ENCODE peak calls at places on chromosomes 6 and 20, in ten cellular contexts. W, R, B, M, A, V, E, Q, D and G are unnamed samples.
A peak's percentile ranks its signal among the peaks of the same experiment; 100 is the strongest.

GRCh38 chr6:100506651-100507050 is 41.9 kb upstream of the SIM1 start:
- DNase-seq in W (no peak), R (no peak), B (no peak), M (no peak), A (no peak), V (no peak), E (no peak), Q (no peak), D (no peak), G (no peak)

GRCh38 chr20:58991720-58992119 is 10.7 kb downstream of the NELFCD start:
- DNase-seq in W (no peak), R (no peak), B (no peak), M (no peak), A (no peak), V (no peak), E (no peak), Q (no peak), D (no peak), G (no peak)

GRCh38 chr6:33599413-33599911 is 19.4 kb upstream of the BAK1 start:
- DNase-seq in W (peak; percentile 51), R (no peak), B (no peak), M (no peak), A (no peak), V (no peak), E (no peak), Q (no peak), D (no peak), G (no peak)

GRCh38 chr20:59891581-59891980 is 41.9 kb downstream of the SYCP2 start:
- DNase-seq in W (no peak), R (no peak), B (no peak), M (no peak), A (no peak), V (no peak), E (no peak), Q (no peak), D (no peak), G (no peak)

GRCh38 chr20:8522191-8522590 is 390.1 kb downstream of the PLCB1 start:
- DNase-seq in W (no peak), R (no peak), B (no peak), M (no peak), A (no peak), V (no peak), E (no peak), Q (no peak), D (no peak), G (no peak)

GRCh38 chr20:8796088-8796665 is 272.7 kb upstream of the PLCB4 start:
- DNase-seq in W (peak; percentile 49), R (no peak), B (no peak), M (no peak), A (no peak), V (no peak), E (no peak), Q (no peak), D (no peak), G (no peak)

GRCh38 chr20:53940883-53941546 is 129.4 kb downstream of the BCAS1 start:
- DNase-seq in W (peak; percentile 93), R (peak; percentile 86), B (peak; percentile 25), M (no peak), A (no peak), V (no peak), E (no peak), Q (no peak), D (no peak), G (no peak)

GRCh38 chr20:2865630-2866029 is 7.7 kb upstream of the PTPRA start:
- DNase-seq in W (no peak), R (no peak), B (no peak), M (peak; percentile 13), A (no peak), V (peak; percentile 56), E (peak; percentile 63), Q (no peak), D (no peak), G (no peak)

GRCh38 chr6:25745836-25746235 is 8.7 kb upstream of the SLC17A4 start:
- DNase-seq in W (no peak), R (no peak), B (no peak), M (no peak), A (no peak), V (no peak), E (no peak), Q (no peak), D (no peak), G (no peak)

GRCh38 chr20:34952676-34953075 is 2.9 kb downstream of the GSS start:
- DNase-seq in W (peak; percentile 20), R (no peak), B (no peak), M (no peak), A (no peak), V (no peak), E (no peak), Q (no peak), D (no peak), G (no peak)

GRCh38 chr6:106417572-106418147 is 57.1 kb downstream of the CRYBG1 start:
- DNase-seq in W (no peak), R (no peak), B (no peak), M (no peak), A (no peak), V (no peak), E (no peak), Q (no peak), D (no peak), G (no peak)

GRCh38 chr6:43147691-43148477 is 23.2 kb upstream of the SRF start:
- DNase-seq in W (no peak), R (no peak), B (no peak), M (no peak), A (no peak), V (no peak), E (no peak), Q (no peak), D (no peak), G (no peak)

GRCh38 chr6:150640556-150641206 is 41.0 kb downstream of the PLEKHG1 start:
- DNase-seq in W (no peak), R (no peak), B (no peak), M (no peak), A (no peak), V (no peak), E (no peak), Q (no peak), D (no peak), G (no peak)

GRCh38 chr20:6178537-6178936 is 55.7 kb upstream of the FERMT1 start:
- DNase-seq in W (peak; percentile 47), R (no peak), B (no peak), M (no peak), A (no peak), V (no peak), E (no peak), Q (peak; percentile 3), D (no peak), G (peak; percentile 10)

GRCh38 chr20:62936996-62937352 is 973 bp upstream of the GID8 start:
- DNase-seq in W (peak; percentile 89), R (no peak), B (no peak), M (no peak), A (no peak), V (no peak), E (no peak), Q (no peak), D (no peak), G (no peak)

GRCh38 chr6:13986700-13987399 is 62.1 kb downstream of the RNF182 start:
- DNase-seq in W (no peak), R (no peak), B (no peak), M (no peak), A (no peak), V (no peak), E (no peak), Q (no peak), D (no peak), G (no peak)

GRCh38 chr6:31042801-31043200 is 32.5 kb downstream of the MUC22 start:
- DNase-seq in W (peak; percentile 63), R (no peak), B (peak; percentile 37), M (peak; percentile 23), A (no peak), V (peak; percentile 48), E (no peak), Q (peak; percentile 30), D (no peak), G (no peak)

GRCh38 chr6:34189806-34190503 is 44.1 kb upstream of the GRM4 start:
- DNase-seq in W (no peak), R (no peak), B (no peak), M (peak; percentile 51), A (no peak), V (peak; percentile 55), E (peak; percentile 5), Q (no peak), D (no peak), G (no peak)

GRCh38 chr6:142842423-142843261 is 102.3 kb downstream of the HIVEP2 start:
- DNase-seq in W (peak; percentile 67), R (no peak), B (no peak), M (no peak), A (peak; percentile 52), V (peak; percentile 48), E (peak; percentile 51), Q (no peak), D (no peak), G (no peak)

GRCh38 chr20:61587910-61588309 is 335.8 kb downstream of the CDH4 start:
- DNase-seq in W (no peak), R (no peak), B (no peak), M (no peak), A (no peak), V (no peak), E (no peak), Q (no peak), D (no peak), G (no peak)

GRCh38 chr6:52116605-52116948 is 29.2 kb upstream of the PKHD1 start:
- DNase-seq in W (no peak), R (no peak), B (no peak), M (no peak), A (no peak), V (no peak), E (no peak), Q (no peak), D (no peak), G (no peak)

GRCh38 chr20:22369100-22369499 is 215.3 kb downstream of the FOXA2 start:
- DNase-seq in W (no peak), R (no peak), B (no peak), M (no peak), A (no peak), V (no peak), E (no peak), Q (no peak), D (no peak), G (no peak)

GRCh38 chr20:4593149-4593525 is 128.6 kb upstream of the PRND start:
- DNase-seq in W (no peak), R (no peak), B (no peak), M (no peak), A (no peak), V (no peak), E (no peak), Q (no peak), D (no peak), G (no peak)

GRCh38 chr20:15075586-15075985 is 738.2 kb upstream of the FLRT3 start:
- DNase-seq in W (no peak), R (no peak), B (no peak), M (no peak), A (no peak), V (no peak), E (no peak), Q (no peak), D (no peak), G (no peak)

GRCh38 chr20:49483706-49484101 is 1.2 kb upstream of the KCNB1 start:
- DNase-seq in W (no peak), R (no peak), B (peak; percentile 32), M (no peak), A (no peak), V (no peak), E (no peak), Q (no peak), D (no peak), G (no peak)

GRCh38 chr6:41505084-41506049 is 40.8 kb upstream of the FOXP4 start:
- DNase-seq in W (peak; percentile 75), R (peak; percentile 96), B (peak; percentile 62), M (no peak), A (no peak), V (peak; percentile 24), E (no peak), Q (peak; percentile 48), D (no peak), G (no peak)

GRCh38 chr6:112990971-112991370 is 643.8 kb downstream of the RFPL4B start:
- DNase-seq in W (peak; percentile 20), R (no peak), B (no peak), M (no peak), A (no peak), V (no peak), E (no peak), Q (no peak), D (no peak), G (no peak)

GRCh38 chr6:42013134-42013516 is 37.2 kb upstream of the TAF8 start:
- DNase-seq in W (peak; percentile 53), R (no peak), B (no peak), M (no peak), A (no peak), V (no peak), E (no peak), Q (no peak), D (no peak), G (no peak)